ENCODE peak calls at places on chromosomes 3 and 15, in ten cellular contexts. K is fibroblast of the aortic adventitia; S is stimulated activated CD8-positive, alpha-beta memory T cell treated with anti-CD3 and anti-CD28 coated beads, Interleukin-2, amount 100 ng/mL, for 1 hour; X is mucosa of descending colon; U is right cardiac atrium; Z is endothelial cell; V is midbrain; I is epithelial cell of esophagus; J is stimulated activated CD4-positive, alpha-beta T cell treated with anti-CD3 and anti-CD28 coated beads, Interleukin-2, amount 100 ng/mL, for 24 hours; L is K562. P is an unnamed sample.

GRCh38 chr3:101702726-101703125 is 16.2 kb upstream of the RPL24 start:
- DNase-seq in X (no peak), V (no peak), J (no peak), Z (no peak), U (no peak), I (peak), K (no peak), L (no peak), S (no peak), P (no peak)

GRCh38 chr3:164641071-164641470 is 437.2 kb downstream of the SI start:
- DNase-seq in U (no peak), V (no peak), I (no peak), Z (no peak), S (no peak), J (no peak), L (no peak), X (no peak), K (peak), P (no peak)

GRCh38 chr3:133962879-133963278 is 66.8 kb downstream of the SLCO2A1 start:
- DNase-seq in I (peak), V (no peak), J (no peak), K (peak), S (no peak), L (no peak), U (no peak), Z (no peak), X (no peak), P (no peak)

GRCh38 chr3:183924956-183925355 is 40.3 kb upstream of the PARL start:
- DNase-seq in S (no peak), X (no peak), I (peak), K (peak), Z (no peak), V (no peak), J (no peak), U (no peak), L (no peak), P (peak)

GRCh38 chr3:135014575-135014974 is 219.5 kb downstream of the EPHB1 start:
- DNase-seq in V (no peak), Z (no peak), J (no peak), X (no peak), S (no peak), L (no peak), I (no peak), K (no peak), U (no peak), P (no peak)

GRCh38 chr3:187955076-187955952 is 198.6 kb upstream of the LPP start:
- DNase-seq in J (no peak), K (peak), X (no peak), L (no peak), Z (no peak), S (no peak), V (no peak), U (peak), I (peak), P (peak)

GRCh38 chr15:63939531-63940130 is 105.9 kb upstream of the HERC1 start:
- DNase-seq in J (no peak), X (no peak), V (no peak), S (no peak), I (no peak), L (peak), K (peak), Z (peak), U (no peak), P (peak)

GRCh38 chr3:148648685-148649352 is 48.9 kb upstream of the AGTR1 start:
- DNase-seq in S (no peak), Z (no peak), X (no peak), K (peak), V (no peak), J (no peak), I (no peak), U (no peak), L (no peak), P (no peak)

GRCh38 chr3:59631482-59631881 is 581.7 kb upstream of the CFAP20DC start:
- DNase-seq in K (no peak), Z (no peak), U (no peak), L (no peak), V (no peak), J (no peak), X (no peak), S (no peak), I (no peak), P (no peak)

GRCh38 chr3:126352476-126353454 is 4.4 kb downstream of the KLF15 start:
- DNase-seq in X (no peak), J (no peak), L (no peak), S (no peak), K (no peak), Z (no peak), U (peak), V (no peak), I (no peak), P (no peak)

GRCh38 chr15:86690566-86690965 is 610.9 kb downstream of the AGBL1 start:
- DNase-seq in S (no peak), X (no peak), U (no peak), J (no peak), K (no peak), V (no peak), Z (no peak), L (no peak), I (peak), P (no peak)

GRCh38 chr3:128619146-128619890 is 31.3 kb downstream of the RPN1 start:
- DNase-seq in V (no peak), K (peak), S (no peak), Z (no peak), J (no peak), X (no peak), I (peak), U (no peak), L (no peak), P (peak)

GRCh38 chr15:73650387-73651126 is 17.4 kb upstream of the NPTN start:
- DNase-seq in U (no peak), J (no peak), V (no peak), L (no peak), X (no peak), Z (no peak), S (no peak), I (peak), K (peak), P (no peak)

GRCh38 chr3:149501524-149501923 is 27.0 kb downstream of the TM4SF4 start:
- DNase-seq in L (no peak), Z (no peak), K (peak), I (no peak), V (no peak), S (no peak), X (no peak), U (no peak), J (no peak), P (no peak)

GRCh38 chr15:101675015-101675414 is 22.8 kb upstream of the TM2D3 start:
- DNase-seq in K (peak), V (no peak), X (no peak), I (peak), S (no peak), Z (no peak), U (no peak), L (no peak), J (no peak), P (peak)

GRCh38 chr15:71167445-71168162 is 52.3 kb downstream of the THSD4 start:
- DNase-seq in I (no peak), U (no peak), J (no peak), Z (no peak), V (no peak), L (no peak), S (no peak), X (no peak), K (peak), P (no peak)

GRCh38 chr15:83398591-83398990 is 48.5 kb upstream of the SH3GL3 start:
- DNase-seq in Z (no peak), K (peak), V (no peak), X (no peak), J (no peak), L (no peak), U (no peak), I (peak), S (no peak), P (no peak)

GRCh38 chr3:66989241-66989640 is 8.9 kb upstream of the KBTBD8 start:
- DNase-seq in X (no peak), K (no peak), U (no peak), V (no peak), J (no peak), L (no peak), S (no peak), Z (no peak), I (no peak), P (no peak)

GRCh38 chr15:25022233-25022632 is 67.4 kb downstream of the SNRPN start:
- DNase-seq in I (peak), L (no peak), Z (no peak), S (no peak), J (no peak), K (peak), X (no peak), U (no peak), V (no peak), P (peak)

GRCh38 chr3:180306691-180307090 is 270.0 kb upstream of the PEX5L start:
- DNase-seq in U (no peak), J (no peak), I (peak), X (no peak), Z (no peak), S (no peak), V (no peak), L (no peak), K (peak), P (no peak)

GRCh38 chr3:70466096-70466495 is 153.7 kb upstream of the MDFIC2 start:
- DNase-seq in S (no peak), V (no peak), J (no peak), X (no peak), Z (no peak), I (no peak), L (no peak), K (no peak), U (no peak), P (no peak)

GRCh38 chr3:71166839-71167238 is 416.7 kb downstream of the FOXP1 start:
- DNase-seq in J (no peak), Z (no peak), U (no peak), V (no peak), K (no peak), I (no peak), X (no peak), L (no peak), S (no peak), P (no peak)

GRCh38 chr3:106794442-106794841 is 582.8 kb upstream of the CCDC54 start:
- DNase-seq in X (no peak), V (no peak), Z (no peak), U (no peak), S (no peak), L (no peak), I (no peak), J (no peak), K (peak), P (no peak)

GRCh38 chr3:124792341-124793034 is 62.2 kb downstream of the UMPS start:
- DNase-seq in X (no peak), I (no peak), S (no peak), U (no peak), L (no peak), K (no peak), Z (no peak), V (no peak), J (no peak), P (no peak)

P was measured in non-pigmented ciliary epithelial cell.